ENCODE peak calls at places on chromosomes 11 and 22, in four cellular contexts. P, F, C and Z are unnamed samples.

GRCh38 chr11:27392278-27392677 is 29.3 kb upstream of the CCDC34 start:
- DNase-seq in P (no peak), F (no peak), C (no peak), Z (no peak)

GRCh38 chr11:114774599-114775365 is 96.5 kb downstream of the NXPE2 start:
- DNase-seq in P (no peak), F (peak; percentile 40), C (peak; percentile 26), Z (peak; percentile 44)

GRCh38 chr11:13775471-13775870 is 107.0 kb downstream of the FAR1 start:
- DNase-seq in P (no peak), F (no peak), C (no peak), Z (no peak)

GRCh38 chr11:34749666-34750659 is 129.1 kb downstream of the EHF start:
- DNase-seq in P (peak; percentile 81), F (peak; percentile 94), C (peak; percentile 45), Z (peak; percentile 70)

GRCh38 chr11:15190611-15191010 is 75.9 kb downstream of the INSC start:
- DNase-seq in P (no peak), F (no peak), C (no peak), Z (no peak)

GRCh38 chr11:76201056-76201455 is 5.2 kb downstream of the WNT11 start:
- DNase-seq in P (no peak), F (no peak), C (no peak), Z (no peak)

GRCh38 chr11:77035580-77035979 is 1.4 kb downstream of the B3GNT6 start:
- DNase-seq in P (no peak), F (peak; percentile 67), C (no peak), Z (no peak)

GRCh38 chr11:44351898-44352498 is 42.1 kb upstream of the ALX4 start:
- DNase-seq in P (no peak), F (no peak), C (no peak), Z (no peak)

GRCh38 chr11:134640536-134640935 is 228.5 kb upstream of the B3GAT1 start:
- DNase-seq in P (no peak), F (no peak), C (no peak), Z (no peak)

GRCh38 chr22:46596032-46596441 is 24.1 kb upstream of the GRAMD4 start:
- DNase-seq in P (peak; percentile 58), F (no peak), C (peak; percentile 77), Z (peak; percentile 95)

GRCh38 chr22:47220752-47221151 is 458.3 kb downstream of the TBC1D22A start:
- DNase-seq in P (no peak), F (no peak), C (no peak), Z (no peak)

DNA sequence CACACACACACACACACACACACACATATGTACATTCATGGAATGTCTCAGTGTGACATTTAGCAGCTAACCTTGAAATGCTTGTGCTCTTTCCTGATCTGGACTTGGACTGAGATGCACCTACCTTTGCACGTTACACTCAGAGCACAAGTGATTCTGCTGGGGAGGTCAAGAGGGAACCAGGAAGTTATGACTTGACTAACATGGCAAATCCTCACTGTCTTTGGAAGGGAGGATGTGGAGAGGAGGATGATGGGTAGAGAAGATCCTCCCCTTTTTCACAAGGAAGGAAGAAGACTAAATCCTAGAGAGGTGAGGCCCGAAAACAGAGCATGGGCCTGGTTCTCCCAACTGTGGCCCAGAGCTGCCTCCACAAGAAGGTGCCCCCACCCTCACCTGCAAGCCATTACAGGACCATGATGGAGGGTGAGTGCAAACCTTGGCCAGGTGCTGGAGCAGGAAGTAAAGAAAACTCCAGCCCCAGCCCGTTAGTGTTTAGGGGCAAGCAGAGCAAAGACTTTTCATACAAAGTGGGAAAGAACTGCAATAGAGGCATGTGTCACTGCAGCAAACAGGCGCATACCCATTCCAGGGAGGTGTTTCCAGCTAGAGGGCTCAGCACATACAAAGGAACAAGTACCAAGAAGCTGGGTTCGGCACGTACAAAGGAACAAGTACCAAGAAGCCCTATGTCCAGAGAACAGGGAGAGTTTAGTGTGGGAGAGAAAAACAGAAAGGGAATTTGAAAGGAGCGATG is 26.4 kb downstream of the SCN4B start:
- DNase-seq in P (no peak), F (no peak), C (no peak), Z (no peak)
- TF ChIP-seq POLR2A in P (no peak), F (no peak), C (no peak), Z (no peak)

GRCh38 chr11:82900277-82901164 is at the start of gene PRCP:
- DNase-seq in P (peak; percentile 83), F (peak; percentile 96), C (peak; percentile 95), Z (peak; percentile 98)
- TF ChIP-seq CTCF in P (peak; percentile 19), F (no peak), C (no peak), Z (no peak)

DNA sequence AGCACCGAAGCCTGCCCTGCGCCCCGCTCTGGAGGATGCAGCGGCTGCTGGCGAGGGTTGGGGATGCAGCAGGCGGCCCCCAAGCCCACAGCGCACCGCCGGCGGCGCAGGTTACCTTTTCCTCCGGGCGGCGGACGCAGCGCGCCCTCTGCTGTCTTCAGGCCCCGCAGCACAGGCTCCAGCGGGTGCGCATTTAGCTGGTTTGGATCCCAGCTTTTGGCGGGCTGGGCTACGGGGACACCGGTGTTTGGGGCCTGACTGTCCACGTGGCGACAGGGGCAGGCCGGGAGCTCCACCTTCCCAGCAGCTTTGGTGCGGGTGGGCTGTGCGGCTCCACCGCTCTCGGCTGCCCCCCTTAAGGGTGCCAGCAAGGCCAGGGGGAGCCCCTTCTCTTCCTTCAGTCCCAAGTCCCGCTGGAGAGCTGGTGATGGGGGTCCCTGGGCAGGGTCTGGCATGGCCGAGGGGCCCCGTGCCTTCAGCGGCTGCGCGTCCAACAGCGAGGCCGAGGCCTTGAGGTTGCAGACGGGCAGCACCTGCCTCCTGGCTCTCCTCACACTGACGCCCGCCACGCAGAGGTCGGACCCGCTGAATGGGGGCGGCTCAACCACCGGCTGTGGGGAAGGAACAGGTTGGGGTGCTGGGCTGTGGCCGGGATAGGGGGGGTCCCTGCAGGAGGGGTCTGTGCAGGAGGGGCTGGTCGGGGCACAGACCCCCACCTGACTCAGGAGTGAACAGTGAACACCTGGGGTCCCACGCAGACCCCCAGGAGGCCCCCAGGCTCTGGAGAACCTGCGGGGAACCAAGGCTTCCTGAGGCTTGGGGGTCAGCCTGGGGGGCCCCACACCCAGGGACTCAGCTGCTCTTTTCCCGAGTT is 18.0 kb upstream of the IL17REL start:
- DNase-seq in P (peak; percentile 52), F (peak; percentile 86), C (peak; percentile 74), Z (peak; percentile 81)
- TF ChIP-seq POLR2A in P (no peak), F (no peak), C (no peak), Z (no peak)

GRCh38 chr22:19992921-19993355 is 23.7 kb downstream of the ARVCF start:
- DNase-seq in P (no peak), F (no peak), C (peak; percentile 34), Z (no peak)

GRCh38 chr22:19993926-19994325 is 22.7 kb downstream of the ARVCF start:
- DNase-seq in P (no peak), F (no peak), C (no peak), Z (no peak)

GRCh38 chr22:19991645-19992451 is 24.8 kb downstream of the ARVCF start:
- DNase-seq in P (no peak), F (no peak), C (peak; percentile 51), Z (peak; percentile 95)

GRCh38 chr22:19991395-19991644 is 25.3 kb downstream of the ARVCF start:
- DNase-seq in P (no peak), F (no peak), C (peak; percentile 10), Z (peak; percentile 88)

GRCh38 chr22:19992481-19992911 is 24.1 kb downstream of the ARVCF start:
- DNase-seq in P (no peak), F (no peak), C (peak; percentile 17), Z (no peak)
- TF ChIP-seq CTCF in P (no peak), F (no peak), C (no peak), Z (no peak)

GRCh38 chr22:30668306-30668655 is 606 bp upstream of the DUSP18 start:
- DNase-seq in P (no peak), F (no peak), C (no peak), Z (no peak)

GRCh38 chr22:30665786-30666185 is 1.9 kb downstream of the DUSP18 start:
- DNase-seq in P (no peak), F (no peak), C (no peak), Z (no peak)

GRCh38 chr22:30667092-30667485 is 586 bp downstream of the DUSP18 start:
- DNase-seq in P (no peak), F (no peak), C (no peak), Z (no peak)

GRCh38 chr22:30665266-30665665 is 2.4 kb downstream of the DUSP18 start:
- DNase-seq in P (no peak), F (no peak), C (no peak), Z (no peak)

GRCh38 chr22:30667486-30668305 is at the start of gene DUSP18:
- DNase-seq in P (peak; percentile 91), F (peak; percentile 97), C (peak; percentile 95), Z (peak; percentile 92)
- TF ChIP-seq POLR2A in P (peak; percentile 53), F (no peak), C (peak; percentile 72), Z (peak; percentile 78)

DNA sequence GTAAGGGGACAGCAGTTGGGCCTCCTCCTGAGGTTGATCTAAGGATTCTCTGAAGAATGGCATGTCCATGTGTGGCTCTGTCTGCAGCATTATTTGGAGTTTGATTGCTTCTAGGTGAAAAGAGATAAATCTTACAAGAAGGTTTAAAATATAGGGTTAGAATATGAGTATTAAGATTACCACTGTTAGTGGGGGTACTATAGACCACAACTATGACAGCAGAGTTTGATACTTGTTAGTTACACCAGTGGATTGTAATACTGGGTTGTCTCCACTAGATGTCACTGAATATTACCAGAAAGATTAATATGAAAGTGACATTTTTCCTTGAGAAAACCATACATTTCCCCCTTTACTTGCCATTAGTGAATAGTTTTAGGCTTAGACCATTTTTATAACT is 47.9 kb downstream of the ZNF280B start:
- DNase-seq in P (no peak), F (no peak), C (no peak), Z (no peak)
- TF ChIP-seq CTCF in P (no peak), F (no peak), C (no peak), Z (no peak)

DNA sequence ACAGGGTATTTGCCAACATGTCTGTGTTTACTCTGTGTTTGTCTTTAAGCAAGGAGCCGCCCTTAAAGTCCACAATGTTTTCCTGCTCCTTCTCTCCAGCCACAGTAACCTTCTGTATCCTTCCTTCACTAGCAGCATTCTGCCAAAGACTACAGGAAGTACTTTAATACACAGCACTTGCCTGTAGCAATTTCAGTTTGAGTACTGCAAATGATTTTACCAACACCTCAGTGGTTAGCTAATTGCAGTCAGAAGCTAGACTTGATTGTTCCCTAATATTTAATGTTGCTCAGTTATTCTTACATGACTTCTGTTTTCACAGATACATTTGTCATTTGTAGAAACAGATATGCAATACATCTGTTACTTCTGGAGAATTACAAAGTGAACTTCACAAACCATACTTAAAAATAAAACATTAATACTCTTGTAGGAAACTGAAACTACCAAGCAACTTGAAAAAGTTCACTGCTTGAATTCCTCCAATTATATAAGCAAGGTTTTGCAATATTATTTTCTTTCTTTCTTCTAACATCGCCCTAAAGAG is 69.1 kb downstream of the FCHSD2 start:
- DNase-seq in P (no peak), F (no peak), C (no peak), Z (no peak)
- TF ChIP-seq POLR2A in P (no peak), F (no peak), C (no peak), Z (no peak)